ENCODE peak calls at places on chromosomes 2 and 18, in four cellular contexts. K is adrenal gland, H is NCI-H1092, M is HFFc6. J is an unnamed sample.

GRCh38 chr2:109702250-109702985 is 88.3 kb downstream of the SOWAHC start:
- DNase-seq in K (no peak), H (no peak), M (peak), J (peak)

GRCh38 chr2:46695283-46695682 is 215.9 kb downstream of the TMEM247 start:
- DNase-seq in K (peak), H (no peak), M (no peak), J (no peak)

GRCh38 chr2:204933735-204934361 is 388.6 kb downstream of the PARD3B start:
- DNase-seq in K (no peak), H (no peak), M (no peak), J (no peak)

GRCh38 chr2:2840101-2840531 is 509.0 kb upstream of the MYT1L start:
- DNase-seq in K (no peak), H (no peak), M (no peak), J (no peak)

GRCh38 chr2:119004602-119005001 is 62.6 kb downstream of the MARCO start:
- DNase-seq in K (no peak), H (no peak), M (no peak), J (peak)

GRCh38 chr18:13614701-13615288 is 111.6 kb downstream of the FAM210A start:
- DNase-seq in K (no peak), H (no peak), M (no peak), J (no peak)

GRCh38 chr2:241011751-241012510 is 13.5 kb downstream of the SNED1 start:
- DNase-seq in K (no peak), H (no peak), M (no peak), J (no peak)

GRCh38 chr2:164189851-164190250 is 431.4 kb downstream of the GRB14 start:
- DNase-seq in K (no peak), H (no peak), M (no peak), J (no peak)

GRCh38 chr2:173588931-173589369 is 234.3 kb downstream of the CDCA7 start:
- DNase-seq in K (no peak), H (no peak), M (no peak), J (no peak)

GRCh38 chr2:28321426-28321825 is 71.2 kb upstream of the FOSL2 start:
- DNase-seq in K (no peak), H (no peak), M (no peak), J (no peak)

GRCh38 chr2:201680743-201681142 is 17.7 kb downstream of the MPP4 start:
- DNase-seq in K (no peak), H (no peak), M (no peak), J (no peak)

GRCh38 chr2:133802366-133802765 is 234.1 kb upstream of the NCKAP5 start:
- DNase-seq in K (no peak), H (no peak), M (no peak), J (no peak)

GRCh38 chr2:64934530-64934929 is 54.7 kb upstream of the SLC1A4 start:
- DNase-seq in K (no peak), H (no peak), M (no peak), J (no peak)

GRCh38 chr2:74052732-74053712 is 68.3 kb downstream of the TET3 start:
- DNase-seq in K (no peak), H (no peak), M (no peak), J (no peak)

GRCh38 chr2:50614056-50614455 is 417.9 kb downstream of the NRXN1 start:
- DNase-seq in K (no peak), H (no peak), M (no peak), J (no peak)

GRCh38 chr18:39701839-39702238 is 2136.2 kb upstream of the CELF4 start:
- DNase-seq in K (no peak), H (no peak), M (peak), J (peak)

GRCh38 chr2:177666408-177666807 is 273.8 kb downstream of the AGPS start:
- DNase-seq in K (no peak), H (no peak), M (peak), J (peak)

GRCh38 chr2:178761759-178762371 is 45.4 kb downstream of the TTN start:
- DNase-seq in K (no peak), H (peak), M (peak), J (no peak)

GRCh38 chr2:1833726-1834125 is 89.4 kb upstream of the PXDN start:
- DNase-seq in K (no peak), H (no peak), M (no peak), J (no peak)

GRCh38 chr18:24560511-24560981 is 100.1 kb downstream of the HRH4 start:
- DNase-seq in K (no peak), H (no peak), M (no peak), J (peak)

GRCh38 chr18:49861659-49862058 is 48.3 kb upstream of the ACAA2 start:
- DNase-seq in K (no peak), H (no peak), M (no peak), J (no peak)

GRCh38 chr2:126982935-126983334 is 84.2 kb downstream of the TEX51 start:
- DNase-seq in K (no peak), H (no peak), M (no peak), J (no peak)

GRCh38 chr18:44599409-44599808 is 81.3 kb upstream of the SETBP1 start:
- DNase-seq in K (peak), H (peak), M (no peak), J (peak)

GRCh38 chr2:40405440-40405839 is 46.5 kb downstream of the SLC8A1 start:
- DNase-seq in K (no peak), H (no peak), M (peak), J (no peak)

GRCh38 chr2:65057391-65058052 is 1.3 kb downstream of the CEP68 start:
- DNase-seq in K (no peak), H (peak), M (no peak), J (no peak)

GRCh38 chr18:8890957-8891464 is 185.7 kb downstream of the MTCL1 start:
- DNase-seq in K (no peak), H (no peak), M (peak), J (peak)

J was measured in NCI-H226.